ENCODE peak calls at places on chromosome 21, in six cellular contexts. P is GDM1; S is fibroblast of the conjunctiva; I is activated naive CD4-positive, alpha-beta T cell treated with anti-CD3 and anti-CD28 coated beads for 36 hours; J is hypothalamus; N is amygdala. T is an unnamed sample.

GRCh38 chr21:15976807-15977206 is 247.0 kb downstream of the USP25 start:
- DNase-seq in P (peak), S (no peak), I (no peak), J (no peak), N (no peak), T (no peak)

GRCh38 chr21:35043549-35043948 is 5.6 kb downstream of the RUNX1 start:
- DNase-seq in P (no peak), S (no peak), I (peak), J (no peak), N (no peak), T (no peak)

GRCh38 chr21:37915941-37916794 is at the start of gene KCNJ6:
- DNase-seq in P (no peak), S (no peak), I (peak), J (no peak), N (peak), T (peak)

GRCh38 chr21:42459065-42459430 is 37.0 kb downstream of the RSPH1 start:
- DNase-seq in P (no peak), S (no peak), I (no peak), J (no peak), N (no peak), T (no peak)

GRCh38 chr21:39175665-39176064 is 7.6 kb downstream of the PSMG1 start:
- DNase-seq in P (no peak), S (no peak), I (no peak), J (no peak), N (no peak), T (no peak)

GRCh38 chr21:20822559-20823133 is 175.6 kb upstream of the NCAM2 start:
- DNase-seq in P (no peak), S (no peak), I (no peak), J (no peak), N (no peak), T (no peak)

GRCh38 chr21:42143111-42143510 is 72.0 kb downstream of the UMODL1 start:
- DNase-seq in P (no peak), S (no peak), I (no peak), J (no peak), N (no peak), T (no peak)

GRCh38 chr21:21114456-21114855 is 116.2 kb downstream of the NCAM2 start:
- DNase-seq in P (no peak), S (no peak), I (no peak), J (no peak), N (no peak), T (no peak)

GRCh38 chr21:35053356-35054096 is 4.4 kb upstream of the RUNX1 start:
- DNase-seq in P (no peak), S (no peak), I (no peak), J (no peak), N (no peak), T (no peak)

GRCh38 chr21:44260791-44261190 is 906 bp downstream of the DNMT3L start:
- DNase-seq in P (no peak), S (no peak), I (no peak), J (no peak), N (no peak), T (no peak)

GRCh38 chr21:45302082-45303061 is 14.7 kb upstream of the POFUT2 start:
- DNase-seq in P (no peak), S (no peak), I (peak), J (no peak), N (no peak), T (peak)

GRCh38 chr21:34524671-34525601 is 12.9 kb upstream of the KCNE1 start:
- DNase-seq in P (no peak), S (no peak), I (no peak), J (no peak), N (no peak), T (peak)

GRCh38 chr21:45818276-45818903 is 163.2 kb upstream of the COL6A1 start:
- DNase-seq in P (no peak), S (peak), I (no peak), J (no peak), N (no peak), T (no peak)

GRCh38 chr21:31326478-31327247 is 17.4 kb downstream of the TIAM1 start:
- DNase-seq in P (no peak), S (no peak), I (peak), J (no peak), N (no peak), T (no peak)

GRCh38 chr21:36245649-36246048 is 74.3 kb upstream of the MORC3 start:
- DNase-seq in P (no peak), S (no peak), I (no peak), J (no peak), N (no peak), T (no peak)

GRCh38 chr21:32319012-32319411 is 20.4 kb downstream of the MRAP start:
- DNase-seq in P (no peak), S (no peak), I (no peak), J (no peak), N (no peak), T (no peak)

GRCh38 chr21:27104749-27105439 is 138.0 kb upstream of the ADAMTS5 start:
- DNase-seq in P (no peak), S (peak), I (no peak), J (no peak), N (no peak), T (no peak)

GRCh38 chr21:44708213-44708865 is 3.0 kb downstream of the TSPEAR start:
- DNase-seq in P (no peak), S (no peak), I (no peak), J (no peak), N (no peak), T (no peak)

GRCh38 chr21:29064850-29065481 is 8.5 kb downstream of the CCT8 start:
- DNase-seq in P (no peak), S (no peak), I (no peak), J (no peak), N (no peak), T (no peak)

GRCh38 chr21:37009740-37010341 is 3.3 kb downstream of the RIPPLY3 start:
- DNase-seq in P (peak), S (peak), I (peak), J (peak), N (peak), T (peak)

GRCh38 chr21:31075844-31076243 is 37.6 kb upstream of the KRTAP19-8 start:
- DNase-seq in P (no peak), S (no peak), I (no peak), J (no peak), N (no peak), T (no peak)

GRCh38 chr21:43667191-43667904 is 8.0 kb downstream of the RRP1B start:
- DNase-seq in P (no peak), S (peak), I (no peak), J (no peak), N (no peak), T (no peak)

GRCh38 chr21:45517249-45518065 is 24.8 kb downstream of the SLC19A1 start:
- DNase-seq in P (no peak), S (no peak), I (peak), J (no peak), N (no peak), T (no peak)

GRCh38 chr21:33198346-33199135 is 31.2 kb upstream of the IFNAR2 start:
- DNase-seq in P (peak), S (no peak), I (no peak), J (no peak), N (peak), T (no peak)

GRCh38 chr21:34582506-34583150 is 32.3 kb downstream of the RCAN1 start:
- DNase-seq in P (peak), S (peak), I (peak), J (no peak), N (peak), T (no peak)

GRCh38 chr21:42939581-42940413 is 14.4 kb upstream of the ERVH48-1 start:
- DNase-seq in P (no peak), S (peak), I (no peak), J (no peak), N (peak), T (peak)

GRCh38 chr21:38831526-38832467 is 26.1 kb downstream of the ETS2 start:
- DNase-seq in P (no peak), S (peak), I (peak), J (no peak), N (no peak), T (no peak)

GRCh38 chr21:30714436-30714835 is 4.1 kb downstream of the KRTAP21-3 start:
- DNase-seq in P (no peak), S (no peak), I (no peak), J (no peak), N (no peak), T (no peak)

GRCh38 chr21:28485301-28486022 is 507.2 kb downstream of the LTN1 start:
- DNase-seq in P (no peak), S (peak), I (no peak), J (no peak), N (no peak), T (no peak)

GRCh38 chr21:34191876-34192275 is 118.5 kb downstream of the MRPS6 start:
- DNase-seq in P (no peak), S (no peak), I (no peak), J (no peak), N (no peak), T (no peak)

GRCh38 chr21:37579356-37579755 is 212.8 kb downstream of the DYRK1A start:
- DNase-seq in P (no peak), S (no peak), I (no peak), J (no peak), N (no peak), T (no peak)

GRCh38 chr21:45383111-45383614 is 21.8 kb upstream of the COL18A1 start:
- DNase-seq in P (no peak), S (no peak), I (no peak), J (no peak), N (no peak), T (no peak)

GRCh38 chr21:33608559-33608958 is 20.1 kb upstream of the DONSON start:
- DNase-seq in P (no peak), S (no peak), I (no peak), J (no peak), N (no peak), T (no peak)

GRCh38 chr21:44275041-44275440 is 10.6 kb upstream of the AIRE start:
- DNase-seq in P (no peak), S (no peak), I (no peak), J (no peak), N (no peak), T (no peak)

GRCh38 chr21:33042812-33043211 is 17.1 kb downstream of the OLIG2 start:
- DNase-seq in P (no peak), S (no peak), I (no peak), J (no peak), N (no peak), T (peak)

GRCh38 chr21:37204580-37204979 is 62.6 kb downstream of the VPS26C start:
- DNase-seq in P (no peak), S (no peak), I (no peak), J (no peak), N (no peak), T (no peak)

GRCh38 chr21:36753556-36753955 is 54.6 kb downstream of the SIM2 start:
- DNase-seq in P (no peak), S (no peak), I (no peak), J (no peak), N (no peak), T (no peak)

GRCh38 chr21:32336711-32337110 is 38.1 kb downstream of the MRAP start:
- DNase-seq in P (no peak), S (peak), I (no peak), J (no peak), N (no peak), T (no peak)

GRCh38 chr21:32131960-32132359 is 146.9 kb downstream of the MIS18A start:
- DNase-seq in P (no peak), S (no peak), I (no peak), J (no peak), N (no peak), T (peak)